ENCODE peak calls at places on chromosomes 12 and 14, in ten cellular contexts. A is stimulated activated CD4-positive, alpha-beta T cell treated with anti-CD3 and anti-CD28 coated beads, Interleukin-15, amount 100 ng/mL, for 1 hour; N is fibroblast of pulmonary artery; F is bronchial epithelial cell; P is left ventricle myocardium inferior; V is amniotic stem cell; U is NCI-H1930; I is HL-60; B is SW480; Q is NCI-H510A treated with DMSO at 0.1 percent for 48 hours. Z is an unnamed sample.
A peak's percentile ranks its signal among the peaks of the same experiment; 100 is the strongest.

GRCh38 chr12:47396902-47397663 is 308.7 kb downstream of the RPAP3 start:
- DNase-seq in A (no peak), N (no peak), F (no peak), P (no peak), V (no peak), U (no peak), I (no peak), B (no peak), Q (no peak), Z (no peak)

GRCh38 chr14:92362781-92363235 is 39.8 kb downstream of the SLC24A4 start:
- DNase-seq in A (no peak), N (peak; percentile 4), F (no peak), P (no peak), V (no peak), U (peak; percentile 7), I (no peak), B (no peak), Q (peak; percentile 4), Z (peak; percentile 82)

GRCh38 chr14:74257078-74257987 is 18.1 kb downstream of the VSX2 start:
- DNase-seq in A (peak; percentile 23), N (peak; percentile 30), F (no peak), P (peak; percentile 31), V (no peak), U (peak; percentile 60), I (peak; percentile 1), B (peak; percentile 48), Q (peak; percentile 20), Z (peak; percentile 92)

GRCh38 chr12:40668095-40668494 is 24.1 kb upstream of the CNTN1 start:
- DNase-seq in A (no peak), N (no peak), F (no peak), P (no peak), V (no peak), U (no peak), I (no peak), B (no peak), Q (no peak), Z (no peak)

GRCh38 chr12:19998968-19999792 is 369.2 kb upstream of the PDE3A start:
- DNase-seq in A (no peak), N (no peak), F (no peak), P (no peak), V (no peak), U (no peak), I (no peak), B (no peak), Q (no peak), Z (no peak)

GRCh38 chr14:58747181-58747580 is 109.4 kb downstream of the DACT1 start:
- DNase-seq in A (no peak), N (peak; percentile 96), F (peak; percentile 79), P (no peak), V (no peak), U (no peak), I (peak; percentile 96), B (no peak), Q (no peak), Z (peak; percentile 73)

GRCh38 chr14:95521001-95521400 is 4.6 kb upstream of the SYNE3 start:
- DNase-seq in A (no peak), N (no peak), F (no peak), P (no peak), V (no peak), U (no peak), I (no peak), B (no peak), Q (no peak), Z (no peak)

GRCh38 chr14:77053046-77053841 is 24.7 kb upstream of the IRF2BPL start:
- DNase-seq in A (peak; percentile 40), N (peak; percentile 77), F (no peak), P (peak; percentile 80), V (no peak), U (no peak), I (peak; percentile 29), B (no peak), Q (no peak), Z (peak; percentile 82)

GRCh38 chr14:53982546-53982945 is 25.9 kb upstream of the BMP4 start:
- DNase-seq in A (no peak), N (no peak), F (no peak), P (no peak), V (no peak), U (no peak), I (no peak), B (no peak), Q (no peak), Z (no peak)

GRCh38 chr14:71478542-71478941 is 453.7 kb upstream of the RGS6 start:
- DNase-seq in A (no peak), N (peak; percentile 69), F (peak; percentile 75), P (no peak), V (no peak), U (no peak), I (peak; percentile 60), B (no peak), Q (no peak), Z (peak; percentile 27)

GRCh38 chr14:91249841-91250616 is 5.5 kb upstream of the GPR68 start:
- DNase-seq in A (no peak), N (no peak), F (no peak), P (no peak), V (no peak), U (peak; percentile 71), I (peak; percentile 84), B (peak; percentile 52), Q (peak; percentile 93), Z (peak; percentile 33)

GRCh38 chr12:115920395-115921183 is 356.9 kb downstream of the MED13L start:
- DNase-seq in A (no peak), N (peak; percentile 8), F (no peak), P (no peak), V (no peak), U (no peak), I (no peak), B (no peak), Q (no peak), Z (peak; percentile 64)

GRCh38 chr12:114508529-114509129 is 102.7 kb upstream of the TBX5 start:
- DNase-seq in A (peak; percentile 14), N (peak; percentile 86), F (peak; percentile 58), P (peak; percentile 45), V (peak; percentile 60), U (peak; percentile 60), I (peak; percentile 56), B (peak; percentile 39), Q (peak; percentile 90), Z (peak; percentile 79)

GRCh38 chr12:32171211-32171610 is 64.6 kb downstream of the BICD1 start:
- DNase-seq in A (no peak), N (no peak), F (no peak), P (no peak), V (no peak), U (no peak), I (no peak), B (no peak), Q (no peak), Z (no peak)

GRCh38 chr14:61438860-61439765 is 117.7 kb downstream of the PRKCH start:
- DNase-seq in A (no peak), N (peak; percentile 82), F (peak; percentile 93), P (peak; percentile 25), V (no peak), U (no peak), I (peak; percentile 62), B (peak; percentile 60), Q (no peak), Z (peak; percentile 29)

GRCh38 chr14:90572461-90573150 is 175.8 kb downstream of the CALM1 start:
- DNase-seq in A (no peak), N (no peak), F (no peak), P (no peak), V (no peak), U (no peak), I (no peak), B (no peak), Q (no peak), Z (no peak)

GRCh38 chr14:50342211-50343080 is 30.3 kb downstream of the DMAC2L start:
- DNase-seq in A (no peak), N (peak; percentile 76), F (peak; percentile 40), P (peak; percentile 51), V (no peak), U (peak; percentile 16), I (no peak), B (peak; percentile 25), Q (peak; percentile 19), Z (peak; percentile 84)

GRCh38 chr12:121786441-121786825 is 7.1 kb downstream of the RHOF start:
- DNase-seq in A (no peak), N (peak; percentile 89), F (peak; percentile 98), P (no peak), V (peak; percentile 80), U (no peak), I (peak; percentile 65), B (peak; percentile 79), Q (no peak), Z (peak; percentile 69)

GRCh38 chr14:102362084-102362483 is 606 bp downstream of the CINP start:
- DNase-seq in A (no peak), N (peak; percentile 16), F (peak; percentile 77), P (no peak), V (no peak), U (no peak), I (no peak), B (no peak), Q (no peak), Z (peak; percentile 38)